ENCODE peak calls at places on chromosomes 2 and 18, in five cellular contexts. D, Q, R, Y and A are unnamed samples.

GRCh38 chr2:239018291-239019192 is 170.7 kb downstream of the TWIST2 start:
- DNase-seq in Y (no peak), R (no peak), Q (no peak), D (no peak), A (no peak)

GRCh38 chr2:30903326-30903725 is 96.1 kb upstream of the CAPN13 start:
- DNase-seq in Y (no peak), D (no peak), R (no peak), Q (no peak), A (no peak)

GRCh38 chr18:2207294-2207693 is 364.0 kb downstream of the METTL4 start:
- DNase-seq in Q (no peak), Y (no peak), D (no peak), R (no peak), A (no peak)

GRCh38 chr2:216694201-216694825 is 1.0 kb downstream of the IGFBP5 start:
- DNase-seq in R (no peak), Q (peak), D (no peak), Y (peak), A (no peak)

GRCh38 chr2:69053416-69053965 is 40.5 kb downstream of the ANTXR1 start:
- DNase-seq in R (no peak), Q (peak), Y (no peak), D (no peak), A (no peak)

GRCh38 chr2:240711701-240712100 is 20.0 kb downstream of the AQP12A start:
- DNase-seq in D (no peak), Q (no peak), R (no peak), Y (no peak), A (no peak)

GRCh38 chr18:47254341-47254939 is 3.0 kb upstream of the SKOR2 start:
- DNase-seq in D (peak), Y (no peak), R (no peak), Q (peak), A (no peak)

GRCh38 chr2:240333985-240334384 is 101.5 kb upstream of the GPC1 start:
- DNase-seq in R (no peak), Y (no peak), D (no peak), Q (no peak), A (no peak)

GRCh38 chr2:9207641-9208301 is 1.2 kb downstream of the ASAP2 start:
- DNase-seq in D (peak), Q (peak), Y (no peak), R (no peak), A (no peak)

GRCh38 chr2:127128508-127128907 is 21.6 kb upstream of the BIN1 start:
- DNase-seq in R (no peak), Q (no peak), D (no peak), Y (no peak), A (no peak)

GRCh38 chr2:9739508-9739907 is 103.8 kb upstream of the TAF1B start:
- DNase-seq in Q (no peak), D (no peak), R (no peak), Y (no peak), A (peak)

GRCh38 chr2:40159333-40159732 is 292.6 kb downstream of the SLC8A1 start:
- DNase-seq in Q (no peak), D (no peak), R (no peak), Y (no peak), A (no peak)

GRCh38 chr2:239184179-239184578 is 216.6 kb downstream of the HDAC4 start:
- DNase-seq in R (no peak), Y (no peak), D (no peak), Q (no peak), A (no peak)

GRCh38 chr2:41500895-41501294 is 546.9 kb upstream of the PKDCC start:
- DNase-seq in Y (no peak), D (no peak), Q (no peak), R (no peak), A (no peak)

GRCh38 chr2:212794471-212794870 is 255.9 kb upstream of the ERBB4 start:
- DNase-seq in Y (no peak), Q (no peak), R (no peak), D (no peak), A (no peak)

GRCh38 chr2:118128826-118129225 is 40.6 kb downstream of the INSIG2 start:
- DNase-seq in Y (no peak), Q (no peak), D (no peak), R (no peak), A (no peak)

GRCh38 chr2:85744771-85745601 is 8.8 kb upstream of the ATOH8 start:
- DNase-seq in D (no peak), R (peak), Q (peak), Y (no peak), A (no peak)

GRCh38 chr2:9897331-9897737 is 54.1 kb downstream of the TAF1B start:
- DNase-seq in Q (peak), R (peak), Y (no peak), D (peak), A (no peak)

GRCh38 chr2:45909677-45910191 is 258.3 kb downstream of the PRKCE start:
- DNase-seq in Q (no peak), D (no peak), R (no peak), Y (no peak), A (no peak)

GRCh38 chr18:6207119-6207518 is 207.6 kb downstream of the L3MBTL4 start:
- DNase-seq in R (no peak), D (no peak), Y (no peak), Q (no peak), A (no peak)

GRCh38 chr2:202780514-202781021 is 91.0 kb downstream of the ICA1L start:
- DNase-seq in R (no peak), Y (no peak), Q (no peak), D (peak), A (no peak)

GRCh38 chr18:68454511-68455228 is 260.2 kb downstream of the TMX3 start:
- DNase-seq in Q (peak), Y (no peak), R (no peak), D (peak), A (no peak)

GRCh38 chr2:181832015-181832414 is 59.5 kb upstream of the ITPRID2 start:
- DNase-seq in D (no peak), R (no peak), Y (no peak), Q (no peak), A (no peak)

GRCh38 chr2:205585451-205586045 is 96.8 kb upstream of the NRP2 start:
- DNase-seq in Q (no peak), D (no peak), R (no peak), Y (no peak), A (no peak)

GRCh38 chr18:40063488-40063887 is 1891.5 kb upstream of the PIK3C3 start:
- DNase-seq in Q (no peak), R (no peak), Y (no peak), D (no peak), A (no peak)

GRCh38 chr2:172105715-172106124 is 3.0 kb upstream of the DLX2 start:
- DNase-seq in Y (no peak), Q (no peak), R (no peak), D (no peak), A (no peak)

GRCh38 chr18:77062518-77063003 is 70.0 kb downstream of the MBP start:
- DNase-seq in Y (no peak), D (no peak), Q (no peak), R (no peak), A (peak)

GRCh38 chr2:16281451-16282330 is 341.3 kb downstream of the MYCN start:
- DNase-seq in Q (no peak), Y (no peak), D (peak), R (no peak), A (no peak)

GRCh38 chr2:31217465-31218200 is at the start of gene CAPN14:
- DNase-seq in R (no peak), Q (no peak), Y (no peak), D (no peak), A (no peak)

GRCh38 chr2:58207189-58207588 is 33.9 kb downstream of the FANCL start:
- DNase-seq in D (no peak), Y (no peak), Q (no peak), R (no peak), A (no peak)

GRCh38 chr2:8882094-8882493 is 44.7 kb upstream of the KIDINS220 start:
- DNase-seq in R (peak), Y (no peak), D (no peak), Q (no peak), A (no peak)

GRCh38 chr2:1591978-1592907 is 152.1 kb downstream of the PXDN start:
- DNase-seq in Q (no peak), Y (no peak), D (no peak), R (peak), A (no peak)

GRCh38 chr18:48073231-48073930 is 142.9 kb upstream of the SMAD2 start:
- DNase-seq in Y (no peak), R (peak), D (no peak), Q (peak), A (no peak)

GRCh38 chr18:68507781-68508180 is 207.1 kb downstream of the TMX3 start:
- DNase-seq in Q (no peak), Y (no peak), R (no peak), D (no peak), A (no peak)

GRCh38 chr2:189248116-189248515 is 68.6 kb upstream of the COL5A2 start:
- DNase-seq in D (no peak), Y (no peak), R (no peak), Q (peak), A (no peak)

GRCh38 chr2:148515976-148516375 is 128.6 kb upstream of the EPC2 start:
- DNase-seq in D (no peak), Y (no peak), Q (peak), R (no peak), A (no peak)

GRCh38 chr2:10962004-10962403 is 50.3 kb downstream of the KCNF1 start:
- DNase-seq in Y (no peak), D (no peak), Q (no peak), R (no peak), A (no peak)

GRCh38 chr2:128457006-128457604 is 138.4 kb upstream of the HS6ST1 start:
- DNase-seq in D (no peak), Y (no peak), R (no peak), Q (no peak), A (no peak)